ENCODE peak calls at places on chromosome 13, in five cellular contexts. H is PC-3; U is Right ventricle myocardium superior; A is activated CD8-positive, alpha-beta memory T cell treated with anti-CD3 and anti-CD28 coated beads, Interleukin-2, amount 10 ng/mL, durations not matched to agents 7 days and 5 days; N is T-cell. R is an unnamed sample.

GRCh38 chr13:92224825-92225224 is 826.4 kb downstream of the GPC5 start:
- ATAC-seq in A (no peak), U (no peak), N (no peak), H (no peak), R (no peak)

GRCh38 chr13:74871671-74872070 is 610.3 kb downstream of the TBC1D4 start:
- ATAC-seq in U (no peak), N (no peak), A (no peak), H (peak), R (no peak)

GRCh38 chr13:71156550-71156949 is 710.5 kb downstream of the DACH1 start:
- ATAC-seq in U (no peak), N (no peak), A (no peak), H (no peak), R (no peak)

GRCh38 chr13:28147489-28147888 is 9.1 kb downstream of the PAN3 start:
- ATAC-seq in U (no peak), H (no peak), N (no peak), A (no peak), R (no peak)

GRCh38 chr13:73327579-73327978 is 268.8 kb downstream of the KLF5 start:
- ATAC-seq in A (no peak), N (no peak), H (no peak), U (no peak), R (no peak)

GRCh38 chr13:111275995-111276618 is 44.3 kb upstream of the TEX29 start:
- ATAC-seq in A (no peak), H (no peak), U (no peak), N (no peak), R (no peak)

GRCh38 chr13:96029002-96029401 is 24.2 kb downstream of the UGGT2 start:
- ATAC-seq in A (no peak), U (no peak), N (no peak), H (no peak), R (no peak)

GRCh38 chr13:74097116-74097515 is 37.1 kb downstream of the KLF12 start:
- ATAC-seq in U (no peak), H (no peak), A (no peak), N (no peak), R (no peak)

GRCh38 chr13:24119593-24120508 is 40.7 kb upstream of the SPATA13 start:
- ATAC-seq in A (no peak), U (no peak), N (no peak), H (no peak), R (no peak)